ENCODE peak calls at places on chromosomes 3 and 15, in four cellular contexts. A, T, F and K are unnamed samples.

GRCh38 chr3:24300949-24301348 is 193.7 kb downstream of the THRB start:
- DNase-seq in A (no peak), T (no peak), F (no peak), K (no peak)

GRCh38 chr3:169813757-169814517 is 1.2 kb upstream of the LRRC34 start:
- DNase-seq in A (peak), T (peak), F (no peak), K (no peak)

GRCh38 chr15:71048913-71049675 is 66.2 kb upstream of the THSD4 start:
- DNase-seq in A (no peak), T (no peak), F (no peak), K (no peak)

GRCh38 chr3:110254591-110254990 is 817.0 kb upstream of the NECTIN3 start:
- DNase-seq in A (no peak), T (no peak), F (no peak), K (no peak)

GRCh38 chr15:95119041-95119440 is 887.7 kb downstream of the MCTP2 start:
- DNase-seq in A (no peak), T (no peak), F (no peak), K (no peak)

GRCh38 chr3:120526011-120526870 is 69.9 kb upstream of the NDUFB4 start:
- DNase-seq in A (no peak), T (no peak), F (no peak), K (peak)

GRCh38 chr3:63795438-63795837 is 23.7 kb upstream of the C3orf49 start:
- DNase-seq in A (no peak), T (no peak), F (no peak), K (no peak)

GRCh38 chr3:62161306-62161705 is 212.0 kb downstream of the FEZF2 start:
- DNase-seq in A (no peak), T (no peak), F (no peak), K (peak)

GRCh38 chr3:143016321-143016972 is 15.1 kb downstream of the U2SURP start:
- DNase-seq in A (no peak), T (no peak), F (no peak), K (no peak)

GRCh38 chr3:30347679-30348216 is 258.7 kb upstream of the TGFBR2 start:
- DNase-seq in A (no peak), T (no peak), F (no peak), K (no peak)

GRCh38 chr3:126654571-126655393 is at the start of gene TXNRD3:
- DNase-seq in A (peak), T (peak), F (peak), K (peak)

DNA sequence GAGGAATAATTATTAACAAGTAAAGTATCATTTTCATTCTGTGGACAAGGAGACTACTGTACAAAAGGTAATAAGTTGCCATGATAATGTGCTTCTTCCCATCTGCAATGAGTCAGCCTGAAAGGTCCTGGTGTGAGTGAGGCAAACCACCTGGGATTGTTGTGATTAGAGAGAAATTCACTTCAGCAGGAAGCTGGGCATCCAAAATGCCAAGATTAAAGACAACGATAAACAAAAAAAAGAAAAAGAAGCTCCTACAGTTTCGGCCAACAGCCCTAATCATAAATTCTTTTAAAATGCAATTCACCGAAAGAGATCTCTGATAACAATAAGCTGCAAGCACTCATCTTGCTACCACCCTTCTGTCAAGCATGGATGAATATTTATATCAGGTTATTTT is 507.8 kb downstream of the TUSC7 start:
- DNase-seq in A (no peak), T (no peak), F (no peak), K (no peak)
- TF ChIP-seq POLR2A in A (no peak), T (no peak), F (no peak), K (no peak)

DNA sequence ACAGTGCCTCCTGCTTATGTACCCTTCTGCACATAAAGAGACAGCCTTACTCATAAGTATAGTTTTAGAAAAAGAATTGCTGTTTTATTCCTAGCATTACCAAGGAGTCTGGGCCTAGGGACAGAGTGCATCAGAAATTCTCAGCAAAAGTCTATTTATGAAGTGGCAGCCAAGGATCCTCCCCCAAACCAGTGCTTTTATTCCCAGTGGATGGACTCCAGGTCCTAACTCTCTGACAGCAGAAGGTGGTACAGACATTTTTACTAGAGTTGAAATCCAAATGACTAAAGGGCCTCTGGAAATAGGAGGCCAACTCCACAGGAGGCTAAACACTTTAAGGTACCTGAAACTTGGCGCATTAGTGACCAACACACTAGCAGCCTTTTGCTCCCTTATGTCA is 407.2 kb upstream of the TPRG1 start:
- DNase-seq in A (no peak), T (no peak), F (no peak), K (no peak)
- H3K27ac ChIP-seq in A (no peak), T (no peak), F (no peak), K (no peak)

GRCh38 chr3:133274477-133274876 is 125.4 kb upstream of the BFSP2 start:
- DNase-seq in A (no peak), T (no peak), F (no peak), K (no peak)
- TF ChIP-seq CTCF in A (no peak), T (no peak), F (peak), K (no peak)

DNA sequence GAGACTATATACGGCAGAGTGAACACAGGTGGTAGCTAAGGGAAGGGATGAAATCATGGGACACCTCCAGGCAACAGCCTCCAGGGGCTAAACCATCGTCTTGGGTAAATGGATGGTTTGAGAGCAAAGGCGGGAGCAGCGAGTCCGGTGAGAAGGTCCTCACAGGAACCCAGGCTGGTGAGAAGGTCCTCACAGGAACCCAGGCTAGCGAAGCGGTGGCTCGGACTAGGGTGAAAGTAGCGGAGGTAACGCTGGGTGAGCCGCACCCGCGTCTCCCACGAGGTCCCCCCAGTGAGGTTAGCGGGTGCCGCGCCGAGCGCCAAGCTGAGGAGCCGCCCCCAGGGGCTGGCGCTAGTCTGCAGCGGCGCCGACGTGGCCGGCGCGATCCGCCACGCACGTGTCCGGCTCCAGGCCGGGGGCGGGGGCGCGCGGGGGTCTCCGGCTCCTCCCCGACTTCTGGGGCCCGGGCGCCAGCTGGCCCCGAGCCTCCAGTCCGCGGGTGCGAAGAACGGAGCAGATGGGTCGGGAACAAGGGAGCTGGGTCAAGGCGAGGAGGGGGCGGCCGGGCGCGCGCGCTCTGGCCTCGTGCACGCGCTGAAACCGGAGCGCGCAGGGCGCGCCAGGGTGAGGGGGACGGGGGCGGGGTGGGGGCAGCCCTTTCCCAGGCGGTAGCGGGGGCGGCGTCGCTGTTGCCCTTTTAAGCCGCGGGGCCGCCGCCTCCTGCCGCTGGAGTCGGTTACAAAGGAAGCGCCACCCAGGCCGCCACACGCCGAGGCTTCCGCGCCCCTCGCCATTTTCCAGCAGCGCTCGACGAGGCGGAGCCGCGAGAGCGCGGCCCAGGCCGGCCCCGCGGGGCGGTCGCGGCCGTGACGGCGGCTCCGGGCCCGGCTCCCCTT is at the start of gene UBE2Q2:
- DNase-seq in A (peak), T (peak), F (no peak), K (peak)
- TF ChIP-seq POLR2A in A (no peak), T (peak), F (peak), K (peak)

GRCh38 chr3:11198070-11198469 is 43.8 kb downstream of the HRH1 start:
- DNase-seq in A (no peak), T (no peak), F (no peak), K (no peak)

GRCh38 chr3:11197471-11197870 is 43.2 kb downstream of the HRH1 start:
- DNase-seq in A (no peak), T (no peak), F (no peak), K (no peak)

GRCh38 chr3:11195721-11196332 is 41.5 kb downstream of the HRH1 start:
- DNase-seq in A (no peak), T (no peak), F (no peak), K (no peak)

GRCh38 chr3:11198495-11198894 is 44.2 kb downstream of the HRH1 start:
- DNase-seq in A (no peak), T (no peak), F (no peak), K (no peak)

GRCh38 chr3:11195201-11195600 is 40.9 kb downstream of the HRH1 start:
- DNase-seq in A (no peak), T (no peak), F (no peak), K (no peak)
- H3K27ac ChIP-seq in A (no peak), T (peak), F (no peak), K (no peak)

GRCh38 chr15:59398220-59398619 is 25.5 kb upstream of the MYO1E start:
- DNase-seq in A (no peak), T (no peak), F (no peak), K (no peak)

GRCh38 chr15:59394166-59394661 is 21.5 kb upstream of the MYO1E start:
- DNase-seq in A (no peak), T (no peak), F (no peak), K (no peak)

GRCh38 chr15:59399465-59400102 is 26.9 kb upstream of the MYO1E start:
- DNase-seq in A (no peak), T (no peak), F (no peak), K (no peak)

GRCh38 chr15:59396211-59396610 is 23.5 kb upstream of the MYO1E start:
- DNase-seq in A (no peak), T (peak), F (no peak), K (no peak)

DNA sequence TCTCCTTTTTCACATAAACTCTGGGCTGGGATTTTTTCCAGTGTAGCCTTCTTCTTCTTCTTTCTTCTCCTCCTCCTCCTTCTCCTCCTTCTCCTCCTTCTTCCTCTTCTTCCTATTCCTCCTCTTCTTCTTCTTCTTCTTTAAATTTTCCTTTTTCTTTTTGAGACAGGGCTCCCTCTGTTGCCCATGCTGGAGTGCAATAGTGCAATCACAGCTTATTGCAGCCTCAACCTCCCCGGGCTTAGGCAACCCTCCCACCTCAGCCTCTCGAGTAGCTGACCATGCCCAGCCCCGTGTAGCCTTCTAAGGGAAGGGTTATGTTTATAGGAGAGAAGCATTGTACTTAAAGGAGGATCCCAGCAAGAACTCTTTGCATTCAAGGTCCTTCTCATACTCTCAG is 24.0 kb upstream of the MYO1E start:
- DNase-seq in A (no peak), T (no peak), F (no peak), K (no peak)
- TF ChIP-seq CTCF in A (no peak), T (no peak), F (no peak), K (no peak)

DNA sequence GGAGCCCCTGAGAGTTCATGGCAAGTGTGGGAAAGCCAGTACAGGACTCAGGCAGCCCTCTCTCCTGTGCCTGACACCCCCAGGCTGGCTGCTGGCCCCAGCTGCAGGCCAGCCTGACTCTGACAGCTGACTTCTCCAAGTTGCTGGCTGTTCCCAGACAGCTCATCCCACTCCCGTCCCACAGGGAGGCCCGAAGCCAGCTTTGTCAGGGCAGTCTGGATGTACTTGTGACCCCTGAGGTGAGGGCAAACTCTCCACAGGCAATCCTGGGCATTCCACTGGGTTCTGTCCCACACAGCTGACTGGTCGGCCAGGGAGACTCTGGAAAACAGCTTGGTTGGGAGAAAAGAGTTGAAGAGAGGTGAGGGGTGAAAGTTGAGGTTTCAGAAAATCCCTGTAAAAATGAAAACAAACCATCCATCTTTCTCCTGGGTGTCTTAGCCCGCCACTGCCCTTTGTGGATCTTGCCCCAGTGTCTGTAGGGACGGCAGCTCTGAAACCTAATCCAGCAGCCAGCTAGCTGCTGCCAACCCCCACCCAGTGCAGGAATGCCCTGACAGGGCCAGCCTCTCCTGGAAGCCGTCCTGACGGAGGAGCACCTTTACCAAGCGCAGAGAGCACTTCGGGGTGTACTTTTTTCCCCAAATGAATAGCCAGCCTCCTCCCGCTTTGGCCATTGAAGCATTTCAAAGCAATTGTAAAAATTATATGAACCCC is 87.9 kb downstream of the DNAJB8 start:
- DNase-seq in A (no peak), T (no peak), F (no peak), K (no peak)
- TF ChIP-seq POLR2A in A (no peak), T (no peak), F (no peak), K (no peak)

GRCh38 chr15:55277715-55278114 is 11.9 kb downstream of the RAB27A start:
- DNase-seq in A (no peak), T (no peak), F (no peak), K (no peak)
- H3K27ac ChIP-seq in A (no peak), T (no peak), F (no peak), K (peak)

DNA sequence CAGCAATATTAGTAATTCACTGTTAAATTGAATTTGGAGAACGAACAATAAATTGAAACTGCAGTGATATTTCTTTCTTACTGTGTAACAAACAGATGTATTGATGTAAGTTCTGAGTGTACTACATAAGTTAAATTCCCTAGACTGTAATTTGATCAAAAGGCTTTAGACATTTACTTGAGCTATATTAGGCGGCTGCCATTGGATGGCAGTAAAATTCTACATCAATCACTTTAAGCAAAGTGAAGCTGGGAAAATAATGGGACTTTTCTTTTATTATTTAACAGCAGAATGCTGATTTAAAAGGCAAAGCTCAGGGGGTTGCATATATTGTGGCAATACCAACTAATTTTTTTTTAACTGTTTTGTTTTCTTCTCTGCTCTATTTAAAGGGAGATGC is 212.6 kb upstream of the PLSCR5 start:
- DNase-seq in A (no peak), T (peak), F (peak), K (no peak)
- TF ChIP-seq CTCF in A (no peak), T (peak), F (peak), K (no peak)